ENCODE peak calls at places on chromosomes 1 and 21, in ten cellular contexts. J is IMR-90; P is fibroblast of the conjunctiva; S is activated T-helper 1 cell treated with Interleukin-2 at 50 U/mL for 16 hours; U is COR-L47; I is NCI-H1092; O is 8988T; T is astrocyte; Q is activated naive CD4-positive, alpha-beta T cell treated with anti-CD3 and anti-CD28 coated beads, Interleukin-2, amount 10 ng/mL, durations not matched to agents 7 days and 5 days; G is NCI-H1105. R is an unnamed sample.

GRCh38 chr1:150562384-150563339 is 13.5 kb downstream of the ADAMTSL4 start:
- DNase-seq in T (no peak), U (no peak), S (peak), I (no peak), P (no peak), Q (peak), J (no peak), O (no peak), G (no peak), R (no peak)

GRCh38 chr1:156497078-156497742 is 3.4 kb downstream of the MEF2D start:
- DNase-seq in T (no peak), J (no peak), S (no peak), I (no peak), O (no peak), U (no peak), Q (no peak), G (no peak), P (no peak), R (no peak)

GRCh38 chr1:11354893-11355593 is 82.0 kb downstream of the UBIAD1 start:
- DNase-seq in S (no peak), O (no peak), J (no peak), P (no peak), G (peak), T (no peak), Q (no peak), U (peak), I (peak), R (no peak)

GRCh38 chr1:11341881-11342552 is 69.0 kb downstream of the UBIAD1 start:
- DNase-seq in P (no peak), I (no peak), T (no peak), G (no peak), U (no peak), J (peak), Q (no peak), S (no peak), O (no peak), R (peak)

GRCh38 chr1:224503161-224504118 is 68.8 kb upstream of the WDR26 start:
- DNase-seq in O (peak), P (peak), U (peak), S (no peak), Q (peak), G (peak), I (peak), T (peak), J (peak), R (peak)

GRCh38 chr1:13407811-13408210 is 2.4 kb upstream of the PRAMEF20 start:
- DNase-seq in U (no peak), S (no peak), O (no peak), I (no peak), T (no peak), G (peak), J (no peak), Q (no peak), P (no peak), R (no peak)

GRCh38 chr1:17198476-17199258 is 6.3 kb upstream of the PADI1 start:
- DNase-seq in S (no peak), I (no peak), U (no peak), Q (peak), O (no peak), G (no peak), J (no peak), P (no peak), T (peak), R (no peak)

GRCh38 chr1:234505774-234506114 is 26.8 kb upstream of the TARBP1 start:
- DNase-seq in I (no peak), G (no peak), J (peak), O (no peak), S (no peak), Q (no peak), U (no peak), T (peak), P (peak), R (peak)

GRCh38 chr1:9942939-9943807 is at the start of the genes LZIC and NMNAT1:
- DNase-seq in T (peak), J (peak), U (peak), I (peak), P (peak), S (peak), Q (peak), G (peak), O (peak), R (peak)

GRCh38 chr1:115052454-115053083 is 22.9 kb downstream of the TSHB start:
- DNase-seq in S (no peak), J (peak), G (peak), Q (peak), P (peak), O (no peak), I (peak), U (peak), T (peak), R (no peak)

GRCh38 chr1:30271401-30272287 is 451.7 kb downstream of the MATN1 start:
- DNase-seq in T (no peak), I (no peak), J (no peak), U (no peak), G (no peak), S (no peak), P (no peak), Q (no peak), O (no peak), R (no peak)

GRCh38 chr1:78839704-78840277 is 166.7 kb downstream of the ADGRL4 start:
- DNase-seq in I (peak), P (no peak), Q (peak), U (peak), G (peak), T (no peak), J (peak), S (no peak), O (no peak), R (no peak)

GRCh38 chr1:53073287-53073686 is 11.3 kb downstream of the PODN start:
- DNase-seq in J (no peak), I (no peak), G (no peak), U (no peak), O (no peak), S (no peak), T (no peak), Q (no peak), P (no peak), R (no peak)

GRCh38 chr21:17083084-17083483 is 429.8 kb upstream of the CXADR start:
- DNase-seq in G (no peak), S (no peak), U (no peak), I (no peak), T (no peak), P (no peak), J (no peak), O (no peak), Q (no peak), R (no peak)

GRCh38 chr1:86774305-86775304 is 70.2 kb downstream of the SH3GLB1 start:
- DNase-seq in P (peak), Q (no peak), O (peak), G (peak), S (no peak), I (peak), T (peak), U (peak), J (peak), R (peak)

GRCh38 chr1:221397141-221397540 is 344.7 kb downstream of the DUSP10 start:
- DNase-seq in J (no peak), Q (no peak), G (no peak), U (no peak), I (no peak), P (no peak), O (no peak), S (no peak), T (no peak), R (no peak)

GRCh38 chr1:15944308-15945010 is 31.4 kb downstream of the ZBTB17 start:
- DNase-seq in P (no peak), J (no peak), Q (no peak), I (no peak), T (no peak), O (no peak), S (no peak), G (no peak), U (no peak), R (no peak)

GRCh38 chr1:27402349-27402754 is 9.9 kb downstream of the GPR3 start:
- DNase-seq in Q (no peak), G (no peak), S (no peak), I (no peak), P (peak), O (no peak), T (no peak), J (peak), U (peak), R (no peak)

GRCh38 chr21:15127437-15127836 is 62.6 kb upstream of the NRIP1 start:
- DNase-seq in U (no peak), G (no peak), S (no peak), P (no peak), Q (no peak), I (no peak), J (no peak), T (no peak), O (no peak), R (no peak)

GRCh38 chr1:186325239-186325638 is 49.8 kb downstream of the TPR start:
- DNase-seq in G (no peak), O (no peak), S (no peak), J (peak), I (no peak), Q (no peak), U (no peak), P (peak), T (no peak), R (no peak)

GRCh38 chr21:27326293-27326692 is 359.4 kb upstream of the ADAMTS5 start:
- DNase-seq in P (no peak), O (no peak), Q (no peak), G (no peak), J (no peak), T (no peak), U (peak), S (no peak), I (no peak), R (no peak)

GRCh38 chr21:29184047-29184446 is 53.6 kb downstream of the MAP3K7CL start:
- DNase-seq in S (no peak), P (no peak), U (no peak), G (no peak), O (no peak), Q (no peak), I (no peak), T (no peak), J (no peak), R (no peak)

GRCh38 chr1:66013371-66013770 is 220.7 kb downstream of the PDE4B start:
- DNase-seq in J (no peak), T (no peak), I (no peak), U (no peak), O (no peak), Q (no peak), G (no peak), S (no peak), P (no peak), R (no peak)

GRCh38 chr1:89765774-89766173 is 55.1 kb upstream of the LRRC8D start:
- DNase-seq in I (no peak), J (no peak), T (no peak), O (no peak), P (no peak), U (no peak), S (no peak), Q (no peak), G (no peak), R (no peak)

GRCh38 chr1:19096036-19096833 is 113.8 kb downstream of the UBR4 start:
- DNase-seq in O (peak), S (no peak), Q (peak), T (no peak), U (no peak), G (no peak), P (no peak), I (no peak), J (peak), R (no peak)

GRCh38 chr1:110495926-110496600 is 22.9 kb downstream of the KCNA10 start:
- DNase-seq in S (peak), O (peak), J (peak), Q (peak), I (peak), G (peak), U (peak), P (peak), T (peak), R (peak)

GRCh38 chr1:233025156-233025555 is 74.7 kb downstream of the NTPCR start:
- DNase-seq in O (peak), Q (peak), U (no peak), P (no peak), I (peak), S (no peak), T (no peak), G (no peak), J (peak), R (no peak)

GRCh38 chr1:156053770-156054499 is at the start of gene UBQLN4:
- DNase-seq in I (peak), S (peak), Q (peak), O (peak), P (peak), G (peak), J (peak), U (peak), T (peak), R (peak)

GRCh38 chr21:35575280-35575915 is 484.9 kb downstream of the SETD4 start:
- DNase-seq in I (no peak), U (peak), O (no peak), G (no peak), Q (no peak), P (no peak), J (peak), S (no peak), T (peak), R (peak)

GRCh38 chr21:37848721-37849490 is 67.4 kb downstream of the KCNJ6 start:
- DNase-seq in J (no peak), G (no peak), P (no peak), S (no peak), T (peak), I (no peak), U (no peak), O (no peak), Q (no peak), R (no peak)

GRCh38 chr1:7581754-7582264 is 189.3 kb upstream of the VAMP3 start:
- DNase-seq in Q (no peak), P (no peak), G (no peak), J (no peak), T (no peak), O (no peak), U (no peak), I (no peak), S (no peak), R (peak)

GRCh38 chr21:35743571-35743970 is 316.8 kb downstream of the SETD4 start:
- DNase-seq in S (no peak), U (no peak), G (no peak), J (peak), O (no peak), Q (no peak), P (no peak), T (peak), I (no peak), R (peak)

R was measured in skeletal muscle cell.